ENCODE peak calls at places on chromosomes 3 and 15, in eight cellular contexts. Z, R, F, N, K, J, P and M are unnamed samples.
A peak's percentile ranks its signal among the peaks of the same experiment; 100 is the strongest.

GRCh38 chr3:122920986-122921385 is 106.6 kb downstream of the SEMA5B start:
- DNase-seq in Z (no peak), R (no peak), F (no peak), N (no peak), K (no peak), J (no peak), P (no peak), M (no peak)

GRCh38 chr3:146117406-146118285 is 43.3 kb downstream of the PLOD2 start:
- DNase-seq in Z (peak; percentile 91), R (no peak), F (no peak), N (no peak), K (peak; percentile 90), J (no peak), P (no peak), M (no peak)

GRCh38 chr3:123335007-123335670 is 113.8 kb downstream of the ADCY5 start:
- DNase-seq in Z (no peak), R (no peak), F (no peak), N (peak; percentile 20), K (no peak), J (no peak), P (no peak), M (no peak)

GRCh38 chr3:59432676-59433075 is 382.9 kb upstream of the CFAP20DC start:
- DNase-seq in Z (no peak), R (no peak), F (no peak), N (no peak), K (no peak), J (no peak), P (no peak), M (no peak)

GRCh38 chr3:193737191-193737751 is 144.3 kb downstream of the OPA1 start:
- DNase-seq in Z (no peak), R (no peak), F (no peak), N (no peak), K (no peak), J (no peak), P (no peak), M (no peak)

GRCh38 chr3:100006570-100007271 is 107.6 kb downstream of the FILIP1L start:
- DNase-seq in Z (peak; percentile 69), R (no peak), F (peak; percentile 18), N (no peak), K (peak; percentile 50), J (no peak), P (no peak), M (no peak)

GRCh38 chr15:74396445-74397238 is 29.2 kb upstream of the CYP11A1 start:
- DNase-seq in Z (peak; percentile 90), R (no peak), F (no peak), N (no peak), K (peak; percentile 80), J (no peak), P (peak; percentile 96), M (no peak)

GRCh38 chr3:27544372-27544865 is 60.2 kb upstream of the SLC4A7 start:
- DNase-seq in Z (peak; percentile 94), R (no peak), F (no peak), N (no peak), K (peak; percentile 52), J (no peak), P (peak; percentile 30), M (no peak)

GRCh38 chr15:32956006-32956405 is 238.2 kb downstream of the GREM1 start:
- DNase-seq in Z (peak; percentile 91), R (peak; percentile 63), F (peak; percentile 70), N (no peak), K (peak; percentile 88), J (no peak), P (peak; percentile 65), M (no peak)

GRCh38 chr3:108090701-108091497 is at the start of gene CD47:
- DNase-seq in Z (peak; percentile 87), R (peak; percentile 90), F (peak; percentile 88), N (peak; percentile 96), K (peak; percentile 86), J (peak; percentile 93), P (peak; percentile 96), M (peak; percentile 97)

GRCh38 chr15:91966181-91966552 is 112.7 kb downstream of the SLCO3A1 start:
- DNase-seq in Z (no peak), R (no peak), F (no peak), N (no peak), K (no peak), J (no peak), P (no peak), M (no peak)

GRCh38 chr3:168157301-168157700 is 61.6 kb upstream of the GOLIM4 start:
- DNase-seq in Z (no peak), R (no peak), F (no peak), N (no peak), K (no peak), J (no peak), P (no peak), M (no peak)

GRCh38 chr3:38031022-38031994 is 1.9 kb upstream of the PLCD1 start:
- DNase-seq in Z (peak; percentile 28), R (no peak), F (no peak), N (no peak), K (peak; percentile 22), J (peak; percentile 71), P (peak; percentile 81), M (peak; percentile 92)

GRCh38 chr15:60237411-60237810 is 160.4 kb downstream of the ANXA2 start:
- DNase-seq in Z (no peak), R (no peak), F (no peak), N (no peak), K (peak; percentile 12), J (no peak), P (no peak), M (no peak)

GRCh38 chr15:85172846-85173490 is 191.3 kb downstream of the PDE8A start:
- DNase-seq in Z (peak; percentile 51), R (no peak), F (no peak), N (no peak), K (no peak), J (no peak), P (no peak), M (no peak)

GRCh38 chr3:194384156-194384555 is 14.6 kb upstream of the LRRC15 start:
- DNase-seq in Z (no peak), R (no peak), F (no peak), N (no peak), K (no peak), J (no peak), P (no peak), M (no peak)

GRCh38 chr3:27723803-27724458 is 1.8 kb upstream of the EOMES start:
- DNase-seq in Z (peak; percentile 27), R (no peak), F (peak; percentile 52), N (no peak), K (no peak), J (no peak), P (no peak), M (no peak)

GRCh38 chr15:90162956-90163355 is 38.2 kb upstream of the SEMA4B start:
- DNase-seq in Z (no peak), R (no peak), F (no peak), N (no peak), K (no peak), J (no peak), P (no peak), M (no peak)

GRCh38 chr3:118900737-118901525 is 133.7 kb downstream of the IGSF11 start:
- DNase-seq in Z (no peak), R (no peak), F (no peak), N (no peak), K (no peak), J (no peak), P (no peak), M (no peak)

GRCh38 chr3:79005084-79005483 is 762.7 kb downstream of the ROBO1 start:
- DNase-seq in Z (peak; percentile 76), R (no peak), F (no peak), N (no peak), K (peak; percentile 52), J (no peak), P (no peak), M (no peak)

GRCh38 chr15:73078722-73079121 is 26.5 kb downstream of the NEO1 start:
- DNase-seq in Z (peak; percentile 81), R (no peak), F (peak; percentile 26), N (no peak), K (peak; percentile 85), J (no peak), P (peak; percentile 14), M (no peak)

GRCh38 chr15:83284563-83285283 is at the start of gene BNC1:
- DNase-seq in Z (no peak), R (no peak), F (peak; percentile 65), N (no peak), K (peak; percentile 45), J (no peak), P (peak; percentile 67), M (no peak)
- TF ChIP-seq CTCF in Z (no peak), R (no peak), F (no peak), N (no peak), K (no peak), J (no peak), P (no peak), M (no peak)

GRCh38 chr3:67598814-67599556 is 55.4 kb downstream of the SUCLG2 start:
- DNase-seq in Z (no peak), R (no peak), F (no peak), N (no peak), K (no peak), J (no peak), P (no peak), M (no peak)

GRCh38 chr3:67595424-67595823 is 59.0 kb downstream of the SUCLG2 start:
- DNase-seq in Z (no peak), R (no peak), F (no peak), N (no peak), K (no peak), J (no peak), P (no peak), M (no peak)

DNA sequence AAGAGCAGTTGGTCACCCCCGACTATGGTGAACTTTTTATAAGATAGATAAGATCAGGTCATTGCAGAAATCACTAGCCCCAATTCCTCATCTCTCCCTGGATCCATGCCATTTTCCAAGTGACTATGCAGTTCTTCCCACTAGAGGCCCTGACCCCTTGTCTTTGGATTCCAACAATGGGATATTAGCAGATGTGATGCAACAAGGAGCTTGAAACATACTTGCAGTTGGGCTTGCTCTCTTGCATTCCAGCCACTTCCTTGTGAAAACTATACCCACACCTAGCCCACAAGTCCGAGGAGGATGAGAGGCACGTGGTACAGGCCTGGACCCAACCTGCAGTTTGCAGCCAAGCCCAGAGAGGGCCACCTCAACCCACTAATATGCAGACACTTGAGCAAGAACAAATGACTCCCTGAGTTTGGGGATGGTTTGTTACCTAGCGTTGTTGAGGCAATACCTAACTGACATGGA is 60.6 kb downstream of the SUCLG2 start:
- DNase-seq in Z (peak; percentile 44), R (peak; percentile 18), F (peak; percentile 43), N (no peak), K (no peak), J (no peak), P (no peak), M (no peak)
- TF ChIP-seq CTCF in Z (peak; percentile 25), R (peak; percentile 55), F (peak; percentile 46), N (no peak), K (no peak), J (no peak), P (no peak), M (no peak)

GRCh38 chr15:93485922-93486327 is 396.9 kb upstream of the RGMA start:
- DNase-seq in Z (no peak), R (no peak), F (no peak), N (peak; percentile 68), K (no peak), J (no peak), P (no peak), M (no peak)
- TF ChIP-seq CTCF in Z (no peak), R (no peak), F (no peak), N (peak; percentile 53), K (no peak), J (peak; percentile 18), P (no peak), M (no peak)

GRCh38 chr3:159586587-159587202 is 401.9 kb upstream of the IL12A start:
- DNase-seq in Z (peak; percentile 68), R (no peak), F (peak; percentile 89), N (no peak), K (peak; percentile 57), J (no peak), P (peak; percentile 30), M (no peak)
- TF ChIP-seq CTCF in Z (peak; percentile 77), R (peak; percentile 63), F (peak; percentile 85), N (peak; percentile 51), K (peak; percentile 79), J (no peak), P (peak; percentile 31), M (peak; percentile 41)

GRCh38 chr3:50580683-50581458 is 11.5 kb downstream of the HEMK1 start:
- DNase-seq in Z (no peak), R (no peak), F (no peak), N (no peak), K (no peak), J (no peak), P (no peak), M (no peak)
- TF ChIP-seq CTCF in Z (peak; percentile 1), R (no peak), F (no peak), N (peak; percentile 20), K (no peak), J (no peak), P (no peak), M (no peak)